ENCODE peak calls at places on chromosomes 4 and X, in eight cellular contexts. O, P, X, Q, J, T, C and A are unnamed samples.
A peak's percentile ranks its signal among the peaks of the same experiment; 100 is the strongest.

GRCh38 chr4:32133734-32134133 is 1413.6 kb downstream of the PCDH7 start:
- DNase-seq in O (no peak), J (no peak), X (no peak), Q (no peak), P (no peak), T (no peak), C (no peak), A (no peak)

GRCh38 chrX:124223524-124223923 is 108.9 kb upstream of the TEX13D start:
- DNase-seq in X (no peak), C (no peak), P (no peak), Q (no peak), J (no peak), T (no peak), O (no peak), A (no peak)

GRCh38 chr4:41214158-41215146 is at the start of gene APBB2:
- DNase-seq in O (peak; percentile 97), C (peak; percentile 94), X (peak; percentile 88), T (peak; percentile 97), Q (peak; percentile 95), P (peak; percentile 2), J (peak; percentile 82), A (peak; percentile 96)

GRCh38 chr4:56871357-56871993 is 36.2 kb upstream of the REST start:
- DNase-seq in O (no peak), J (no peak), X (peak; percentile 52), T (peak; percentile 4), P (no peak), Q (no peak), C (no peak), A (no peak)

GRCh38 chr4:174403177-174403543 is 119.1 kb downstream of the HPGD start:
- DNase-seq in X (no peak), C (no peak), J (no peak), T (no peak), O (no peak), Q (no peak), P (no peak), A (no peak)

GRCh38 chr4:61446957-61447356 is 246.8 kb downstream of the ADGRL3 start:
- DNase-seq in J (peak; percentile 44), X (no peak), C (no peak), Q (no peak), T (no peak), P (no peak), O (no peak), A (no peak)

GRCh38 chr4:94676910-94677309 is 80.8 kb upstream of the BMPR1B start:
- DNase-seq in T (peak; percentile 34), Q (no peak), J (no peak), O (no peak), X (no peak), P (no peak), C (no peak), A (no peak)

GRCh38 chr4:15914291-15914690 is 24.2 kb downstream of the FGFBP1 start:
- DNase-seq in C (peak; percentile 73), O (no peak), T (peak; percentile 13), X (no peak), Q (no peak), P (no peak), J (no peak), A (no peak)

GRCh38 chrX:77299549-77299948 is 147.6 kb upstream of the FGF16 start:
- DNase-seq in J (no peak), O (no peak), P (no peak), C (no peak), T (no peak), Q (no peak), X (no peak), A (no peak)

GRCh38 chr4:128810331-128810870 is 901 bp downstream of the JADE1 start:
- DNase-seq in J (no peak), T (peak; percentile 60), P (no peak), X (peak; percentile 34), C (no peak), O (peak; percentile 60), Q (no peak), A (peak; percentile 43)

GRCh38 chrX:41664307-41665299 is 24.2 kb upstream of the GPR34 start:
- DNase-seq in J (no peak), P (no peak), O (no peak), X (no peak), Q (no peak), T (no peak), C (no peak), A (no peak)

GRCh38 chr4:109319156-109319555 is 16.7 kb upstream of the COL25A1 start:
- DNase-seq in Q (no peak), T (no peak), J (no peak), X (no peak), C (no peak), P (no peak), O (no peak), A (no peak)

GRCh38 chr4:183758006-183758734 is 99.1 kb downstream of the TRAPPC11 start:
- DNase-seq in P (no peak), T (peak; percentile 25), X (no peak), Q (no peak), O (peak; percentile 25), C (no peak), J (no peak), A (no peak)

GRCh38 chrX:54066841-54067240 is 22.6 kb upstream of the PHF8 start:
- DNase-seq in C (no peak), P (no peak), X (no peak), T (peak; percentile 50), Q (no peak), O (no peak), J (no peak), A (no peak)

GRCh38 chr4:37879365-37879764 is 11.5 kb upstream of the TBC1D1 start:
- DNase-seq in X (no peak), P (no peak), C (no peak), Q (no peak), J (no peak), T (no peak), O (no peak), A (no peak)

GRCh38 chrX:53356186-53356585 is 66.3 kb downstream of the SMC1A start:
- DNase-seq in C (no peak), T (peak; percentile 20), X (no peak), J (no peak), O (no peak), P (no peak), Q (no peak), A (no peak)

GRCh38 chr4:69849969-69850368 is 10.0 kb downstream of the SULT1E1 start:
- DNase-seq in P (no peak), O (no peak), C (no peak), X (no peak), T (no peak), Q (no peak), J (no peak), A (no peak)

GRCh38 chr4:11424000-11424399 is 4.7 kb downstream of the HS3ST1 start:
- DNase-seq in J (peak; percentile 28), Q (no peak), X (peak; percentile 38), O (no peak), T (peak; percentile 46), C (peak; percentile 27), P (no peak), A (peak; percentile 4)

GRCh38 chrX:63434665-63435064 is 83.5 kb upstream of the SPIN4 start:
- DNase-seq in J (no peak), P (no peak), Q (no peak), C (peak; percentile 25), O (peak; percentile 16), T (no peak), X (no peak), A (no peak)

GRCh38 chr4:150005537-150005936 is 72.7 kb upstream of the DCLK2 start:
- DNase-seq in O (no peak), C (no peak), T (no peak), X (no peak), J (no peak), P (no peak), Q (no peak), A (no peak)